ENCODE peak calls at places on chromosomes 2 and 18, in seven cellular contexts. V is sigmoid colon, K is foreskin keratinocyte, T is psoas muscle, R is tibial artery, C is lower lobe of right lung, D is GM12878. Y is an unnamed sample.

GRCh38 chr2:127563458-127564428 is 28.3 kb downstream of the MYO7B start:
- DNase-seq in C (no peak), V (peak), K (no peak), R (no peak), D (peak), T (no peak), Y (no peak)

GRCh38 chr2:55888941-55889340 is 34.6 kb downstream of the EFEMP1 start:
- DNase-seq in D (no peak), C (no peak), T (no peak), R (peak), K (no peak), V (no peak), Y (no peak)

GRCh38 chr2:73899801-73900336 is 7.1 kb downstream of the ACTG2 start:
- DNase-seq in T (no peak), V (peak), D (no peak), R (peak), K (no peak), C (no peak), Y (no peak)

GRCh38 chr2:84493494-84493893 is 22.8 kb upstream of the DNAH6 start:
- DNase-seq in T (no peak), R (no peak), C (no peak), V (no peak), K (peak), D (no peak), Y (no peak)

GRCh38 chr2:239723486-239724193 is 301.5 kb downstream of the NDUFA10 start:
- DNase-seq in R (peak), V (peak), K (no peak), T (peak), C (no peak), D (no peak), Y (no peak)

GRCh38 chr2:29184531-29184930 is 69.3 kb downstream of the CLIP4 start:
- DNase-seq in T (no peak), V (no peak), R (no peak), C (no peak), D (no peak), K (no peak), Y (no peak)

GRCh38 chr2:118668431-118669424 is 178.7 kb downstream of the EN1 start:
- DNase-seq in R (no peak), C (no peak), K (peak), D (no peak), V (no peak), T (no peak), Y (no peak)

GRCh38 chr2:239363946-239364637 is 36.7 kb downstream of the HDAC4 start:
- DNase-seq in V (peak), D (no peak), T (no peak), R (no peak), K (no peak), C (peak), Y (no peak)

GRCh38 chr2:160977854-160978253 is 182.4 kb upstream of the TANK start:
- DNase-seq in D (no peak), C (no peak), T (no peak), K (no peak), V (no peak), R (no peak), Y (no peak)

GRCh38 chr18:26657618-26658581 is 109.5 kb upstream of the KCTD1 start:
- DNase-seq in K (peak), D (no peak), C (no peak), R (no peak), V (no peak), T (no peak), Y (no peak)

GRCh38 chr2:99861376-99861760 is 281.0 kb downstream of the AFF3 start:
- DNase-seq in V (no peak), R (no peak), K (no peak), C (no peak), T (no peak), D (no peak), Y (no peak)

GRCh38 chr18:52569492-52569891 is 229.5 kb downstream of the DCC start:
- DNase-seq in C (no peak), V (no peak), T (no peak), K (peak), R (no peak), D (no peak), Y (no peak)

GRCh38 chr2:96866586-96866985 is 3.3 kb downstream of the SEMA4C start:
- DNase-seq in T (no peak), K (no peak), C (no peak), R (no peak), V (no peak), D (no peak), Y (no peak)

GRCh38 chr2:44920751-44921150 is 20.8 kb upstream of the SIX3 start:
- DNase-seq in V (no peak), T (no peak), K (no peak), R (no peak), D (no peak), C (no peak), Y (no peak)

GRCh38 chr18:75880266-75880665 is 452.8 kb upstream of the SMIM21 start:
- DNase-seq in R (no peak), C (no peak), V (no peak), D (no peak), T (no peak), K (no peak), Y (no peak)

GRCh38 chr2:97950329-97951154 is 45.2 kb downstream of the TMEM131 start:
- DNase-seq in V (no peak), D (no peak), K (peak), T (no peak), C (no peak), R (no peak), Y (no peak)

GRCh38 chr2:212905640-212906201 is 245.7 kb downstream of the IKZF2 start:
- DNase-seq in C (no peak), R (no peak), D (no peak), T (no peak), K (peak), V (no peak), Y (no peak)

GRCh38 chr2:99086385-99086784 is 55.1 kb upstream of the C2orf15 start:
- DNase-seq in R (no peak), C (no peak), D (no peak), K (no peak), T (no peak), V (no peak), Y (no peak)

GRCh38 chr2:71685073-71685848 is 231.9 kb downstream of the DYSF start:
- DNase-seq in C (no peak), D (no peak), R (peak), V (peak), T (peak), K (no peak), Y (no peak)

GRCh38 chr2:209834767-209835166 is 63.1 kb downstream of the UNC80 start:
- DNase-seq in R (no peak), C (no peak), K (no peak), D (no peak), V (no peak), T (no peak), Y (no peak)

GRCh38 chr2:191115391-191115790 is 35.4 kb downstream of the STAT4 start:
- DNase-seq in C (no peak), V (no peak), R (no peak), D (peak), K (peak), T (no peak), Y (no peak)

GRCh38 chr2:220665108-220665471 is 907.0 kb downstream of the EPHA4 start:
- DNase-seq in D (no peak), R (no peak), K (no peak), C (no peak), V (no peak), T (no peak), Y (no peak)

GRCh38 chr2:85611705-85612587 is at the start of gene C2orf68:
- DNase-seq in R (peak), K (peak), V (peak), D (peak), C (peak), T (peak), Y (peak)

GRCh38 chr18:63363951-63364350 is 3.1 kb downstream of the KDSR start:
- DNase-seq in V (no peak), D (no peak), R (no peak), C (no peak), T (no peak), K (no peak), Y (peak)

GRCh38 chr2:66888791-66889631 is 454.1 kb downstream of the MEIS1 start:
- DNase-seq in C (no peak), D (no peak), T (no peak), K (peak), R (no peak), V (peak), Y (no peak)

GRCh38 chr2:151277011-151277410 is 12.5 kb downstream of the NMI start:
- DNase-seq in K (no peak), T (no peak), D (no peak), C (no peak), R (no peak), V (no peak), Y (no peak)

GRCh38 chr2:94759211-94759610 is 112.0 kb upstream of the TEKT4 start:
- DNase-seq in D (no peak), V (no peak), T (no peak), K (no peak), C (no peak), R (no peak), Y (no peak)

GRCh38 chr2:3214065-3214464 is 163.6 kb downstream of the EIPR1 start:
- DNase-seq in K (no peak), C (no peak), T (no peak), D (no peak), V (no peak), R (no peak), Y (no peak)

GRCh38 chr2:3212984-3213383 is 164.6 kb downstream of the EIPR1 start:
- DNase-seq in R (no peak), C (no peak), K (no peak), T (no peak), D (no peak), V (no peak), Y (no peak)

GRCh38 chr2:3217646-3218045 is 160.0 kb downstream of the EIPR1 start:
- DNase-seq in D (no peak), K (no peak), V (no peak), R (no peak), T (no peak), C (no peak), Y (no peak)

GRCh38 chr2:3216841-3217495 is 160.7 kb downstream of the EIPR1 start:
- DNase-seq in T (no peak), C (no peak), V (no peak), D (no peak), R (no peak), K (no peak), Y (no peak)

DNA sequence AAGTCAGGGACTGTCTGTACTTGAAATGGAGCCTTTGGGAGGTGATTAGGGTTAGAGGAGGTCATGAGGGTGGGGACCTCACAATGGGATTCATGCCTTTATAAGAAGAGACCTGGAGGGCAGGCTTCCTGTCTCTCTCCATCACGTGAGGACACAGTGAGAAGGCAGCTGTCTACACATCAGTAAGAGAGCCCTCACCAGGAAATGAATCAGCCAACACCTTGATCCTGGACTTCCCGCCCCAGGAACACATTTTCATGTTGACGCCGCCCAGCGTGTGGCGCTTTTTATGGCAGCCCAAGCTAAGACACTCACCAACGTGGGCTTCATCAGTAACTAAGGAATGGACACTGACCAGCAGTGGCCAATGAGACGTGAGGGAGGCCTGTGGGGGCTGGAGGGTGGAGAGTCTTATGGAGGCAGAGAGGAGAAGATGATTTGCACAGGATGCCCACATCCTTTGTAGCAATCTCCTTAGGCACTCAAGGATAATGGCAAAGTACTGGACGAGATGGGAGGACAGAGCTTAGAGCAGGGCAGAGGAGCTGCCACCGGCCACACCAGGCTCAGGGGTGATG is 162.7 kb downstream of the EIPR1 start:
- DNase-seq in K (no peak), V (no peak), C (no peak), T (no peak), D (no peak), R (no peak), Y (no peak)
- H3K27ac ChIP-seq in K (no peak), V (no peak), C (no peak), T (no peak), D (no peak), R (no peak), Y (no peak)

DNA sequence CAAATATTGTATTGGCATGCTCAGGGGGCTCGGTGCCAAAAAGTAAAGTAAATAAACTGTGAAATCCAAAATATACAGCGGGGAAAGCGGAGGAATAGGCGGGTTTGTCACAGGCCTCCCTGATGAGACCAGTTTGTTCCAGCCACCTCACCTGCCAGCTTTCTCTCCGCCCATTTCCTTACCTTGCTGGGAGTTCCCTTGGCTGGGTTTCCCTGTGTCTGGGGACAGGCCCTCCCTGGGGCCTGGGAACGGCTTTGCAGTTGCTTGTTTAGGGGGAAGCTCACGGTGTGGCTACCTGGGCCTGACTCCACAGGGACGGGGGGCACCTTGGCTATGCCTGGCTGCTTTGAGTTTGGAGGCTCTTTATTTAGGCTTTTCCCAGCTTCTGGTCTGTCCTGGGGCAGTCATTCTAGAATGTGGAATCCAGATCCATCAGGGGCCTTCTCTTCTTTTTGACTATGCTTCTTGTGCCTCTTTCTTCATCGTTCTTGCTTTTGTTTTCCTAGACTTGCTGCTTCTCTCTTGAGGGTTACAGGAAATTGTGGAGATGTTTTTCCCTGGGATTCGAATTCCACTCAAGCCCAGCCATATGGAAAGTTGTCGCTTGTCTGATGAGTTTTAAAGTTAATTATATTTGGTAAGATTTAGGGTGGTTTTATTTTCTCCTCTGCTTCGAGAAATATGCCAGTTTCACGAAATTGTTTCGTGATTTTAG is 2.3 kb downstream of the GLI2 start:
- DNase-seq in K (peak), C (no peak), R (peak), V (no peak), T (no peak), D (no peak), Y (no peak)
- H3K27ac ChIP-seq in K (no peak), C (no peak), R (peak), V (peak), T (no peak), D (no peak), Y (no peak)

GRCh38 chr2:33129661-33130447 is 183.1 kb downstream of the LTBP1 start:
- DNase-seq in K (no peak), C (no peak), T (no peak), D (no peak), R (no peak), V (no peak), Y (no peak)
- H3K27ac ChIP-seq in K (no peak), C (no peak), T (no peak), D (no peak), R (peak), V (no peak), Y (no peak)

DNA sequence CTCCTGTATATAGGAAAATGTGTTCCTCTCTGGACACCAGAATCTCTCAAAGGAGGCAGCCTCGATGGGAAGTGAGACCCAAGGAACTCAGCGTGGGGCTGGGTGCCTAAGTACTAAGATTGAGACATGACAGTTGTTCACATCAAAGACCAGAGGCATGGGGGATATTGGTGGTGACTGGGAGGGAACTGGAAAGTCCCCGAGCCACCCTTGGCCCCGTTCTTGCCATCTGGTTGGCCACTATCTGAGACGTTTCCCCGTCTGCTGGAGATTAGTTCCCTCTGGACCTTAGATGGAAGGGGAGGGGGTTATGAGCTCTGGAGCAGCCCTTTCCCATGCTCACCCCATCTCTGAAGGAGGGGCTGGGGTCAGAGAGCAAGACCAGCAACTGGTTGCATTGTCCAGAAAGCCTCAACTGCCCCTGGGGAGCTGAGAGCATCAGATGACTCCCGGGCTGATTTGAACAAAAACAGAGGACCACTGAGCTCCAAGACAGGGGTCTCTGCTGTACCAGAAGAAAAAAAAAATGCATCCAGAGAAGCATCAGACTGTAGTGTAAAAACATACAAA is 11.8 kb downstream of the FBLN7 start:
- DNase-seq in R (peak), D (no peak), C (no peak), K (no peak), V (no peak), T (no peak), Y (no peak)
- H3K27ac ChIP-seq in R (peak), D (no peak), C (no peak), K (no peak), V (peak), T (peak), Y (no peak)

GRCh38 chr2:11680181-11680900 is 10.3 kb upstream of the NTSR2 start:
- DNase-seq in R (peak), K (no peak), T (peak), V (peak), C (no peak), D (no peak), Y (no peak)
- H3K27ac ChIP-seq in R (no peak), K (no peak), T (peak), V (no peak), C (no peak), D (no peak), Y (no peak)

GRCh38 chr2:110747522-110748488 is 15.4 kb downstream of the ACOXL start:
- DNase-seq in D (no peak), V (no peak), T (no peak), C (no peak), R (no peak), K (no peak), Y (no peak)
- H3K27ac ChIP-seq in D (no peak), V (no peak), T (no peak), C (no peak), R (no peak), K (no peak), Y (no peak)

DNA sequence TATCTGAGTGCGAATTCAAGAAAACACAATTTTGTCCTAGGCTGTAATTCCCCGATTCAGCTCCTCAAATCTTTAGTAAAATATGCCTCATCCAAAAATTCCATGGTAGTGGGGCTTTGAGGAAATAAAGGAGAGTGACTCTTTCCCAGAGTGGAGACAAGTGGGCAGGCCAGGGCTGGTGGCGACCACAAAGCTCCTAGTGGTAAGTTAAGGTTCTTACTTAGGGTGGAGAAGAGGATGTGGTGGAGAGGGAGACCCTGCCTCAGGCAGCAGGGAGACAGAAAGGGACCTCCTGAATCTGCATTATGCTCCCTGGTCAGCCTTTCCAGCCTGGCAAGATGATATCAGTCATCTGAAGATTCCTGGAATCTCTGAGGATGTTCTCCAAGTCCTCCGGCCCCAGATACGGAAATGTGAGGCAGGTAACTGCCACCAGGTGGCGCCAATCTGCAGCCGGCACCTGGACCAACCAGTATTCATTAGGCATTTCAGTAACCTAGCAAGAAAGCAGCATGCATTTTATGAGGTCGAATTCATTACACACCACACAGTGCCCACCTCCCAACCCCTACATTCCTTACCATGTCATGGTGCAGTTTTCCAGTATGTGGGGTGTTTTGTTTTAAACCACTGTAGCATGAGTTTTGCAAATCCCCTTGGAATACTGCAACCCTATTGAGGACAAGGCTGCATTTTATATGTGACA is 106.4 kb downstream of the POLE4 start:
- DNase-seq in R (no peak), K (peak), V (peak), T (peak), D (no peak), C (peak), Y (peak)
- H3K27ac ChIP-seq in R (no peak), K (no peak), V (no peak), T (no peak), D (no peak), C (no peak), Y (no peak)

GRCh38 chr2:88658318-88658717 is 31.1 kb upstream of the EIF2AK3 start:
- DNase-seq in T (no peak), K (peak), D (no peak), C (no peak), R (no peak), V (no peak), Y (no peak)
- H3K27ac ChIP-seq in T (peak), K (peak), D (no peak), C (peak), R (peak), V (peak), Y (no peak)

GRCh38 chr2:231104115-231104713 is 20.6 kb downstream of the HTR2B start:
- DNase-seq in T (peak), C (no peak), R (peak), V (peak), D (peak), K (peak), Y (peak)

GRCh38 chr2:231099918-231100317 is 24.9 kb downstream of the HTR2B start:
- DNase-seq in K (no peak), T (no peak), D (no peak), C (no peak), R (no peak), V (no peak), Y (no peak)

GRCh38 chr2:231100990-231101389 is 23.9 kb downstream of the HTR2B start:
- DNase-seq in D (no peak), R (no peak), K (no peak), C (no peak), T (no peak), V (no peak), Y (no peak)

DNA sequence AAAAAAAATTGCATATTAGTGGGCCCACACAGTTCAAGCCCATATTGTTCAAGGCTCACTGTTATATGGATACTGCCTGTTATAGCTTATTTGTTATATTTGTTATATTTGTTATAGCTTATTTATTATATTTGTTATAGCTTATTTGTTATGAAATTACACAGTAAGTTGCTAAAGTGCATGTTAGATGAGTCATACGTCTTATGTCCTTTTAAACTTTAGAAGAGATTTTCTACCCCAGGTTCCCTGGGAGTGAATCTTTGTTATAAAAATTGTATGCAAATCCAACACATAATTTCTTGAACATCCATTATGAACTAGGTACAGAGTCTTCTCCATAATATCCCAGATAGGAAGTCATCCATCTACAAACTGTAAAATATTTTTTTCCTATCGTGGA is 22.1 kb downstream of the HTR2B start:
- DNase-seq in V (no peak), K (no peak), T (no peak), R (no peak), D (no peak), C (no peak), Y (no peak)
- H3K27ac ChIP-seq in V (peak), K (no peak), T (peak), R (no peak), D (no peak), C (no peak), Y (no peak)